ENCODE peak calls at places on chromosomes 1 and 21, in ten cellular contexts. R, P, O, Y, B, I, E, G, D and F are unnamed samples.
A peak's percentile ranks its signal among the peaks of the same experiment; 100 is the strongest.

GRCh38 chr1:246773213-246773641 is 49.0 kb downstream of the SCCPDH start:
- DNase-seq in R (no peak), O (no peak), G (no peak), Y (no peak), I (no peak), B (no peak), P (no peak), D (no peak), E (no peak), F (no peak)

GRCh38 chr1:39195166-39196111 is 9.1 kb upstream of the MACF1 start:
- DNase-seq in I (no peak), R (no peak), B (no peak), O (no peak), G (no peak), D (peak; percentile 84), P (no peak), E (no peak), Y (no peak), F (no peak)

GRCh38 chr1:84363019-84363418 is 35.3 kb upstream of the DNASE2B start:
- DNase-seq in G (no peak), O (no peak), R (no peak), P (no peak), Y (peak; percentile 2), B (no peak), E (no peak), I (no peak), D (no peak), F (no peak)

GRCh38 chr1:77565321-77565720 is 117.1 kb downstream of the ZZZ3 start:
- DNase-seq in B (no peak), Y (no peak), P (no peak), O (no peak), I (no peak), E (no peak), G (no peak), R (no peak), D (no peak), F (no peak)

GRCh38 chr1:227729144-227729880 is 5.8 kb downstream of the JMJD4 start:
- DNase-seq in G (no peak), B (no peak), O (no peak), E (peak; percentile 19), P (no peak), Y (no peak), I (no peak), D (peak; percentile 11), R (no peak), F (no peak)

GRCh38 chr1:60842294-60842693 is 240.1 kb upstream of the NFIA start:
- DNase-seq in E (no peak), Y (no peak), R (no peak), I (no peak), D (no peak), P (no peak), G (no peak), O (no peak), B (no peak), F (no peak)

GRCh38 chr1:91201174-91201573 is 179.3 kb upstream of the ZNF644 start:
- DNase-seq in G (no peak), D (no peak), R (no peak), E (no peak), Y (no peak), B (no peak), I (no peak), P (no peak), O (no peak), F (no peak)

GRCh38 chr1:200483491-200484143 is 73.8 kb upstream of the ZNF281 start:
- DNase-seq in Y (no peak), R (no peak), D (peak; percentile 99), B (peak; percentile 26), P (peak; percentile 97), I (peak; percentile 97), O (peak; percentile 50), G (no peak), E (peak; percentile 83), F (no peak)

GRCh38 chr1:226419284-226419683 is 11.4 kb upstream of the PARP1 start:
- DNase-seq in Y (no peak), G (no peak), P (no peak), R (no peak), E (no peak), I (no peak), B (no peak), D (no peak), O (no peak), F (no peak)

GRCh38 chr1:104195395-104195794 is 445.7 kb downstream of the AMY1C start:
- DNase-seq in G (no peak), I (peak; percentile 13), D (peak; percentile 28), B (no peak), R (no peak), O (no peak), P (no peak), E (peak; percentile 3), Y (no peak), F (no peak)

GRCh38 chr1:181189691-181190361 is 101.3 kb downstream of the IER5 start:
- DNase-seq in P (peak; percentile 11), Y (peak; percentile 42), I (peak; percentile 44), O (no peak), R (peak; percentile 62), D (peak; percentile 40), G (peak; percentile 64), E (peak; percentile 89), B (peak; percentile 69), F (no peak)

GRCh38 chr1:78214334-78214733 is 168.6 kb downstream of the GIPC2 start:
- DNase-seq in O (no peak), B (no peak), R (no peak), G (no peak), I (no peak), D (no peak), E (no peak), P (no peak), Y (no peak), F (no peak)

GRCh38 chr21:14523234-14523633 is 22.9 kb downstream of the SAMSN1 start:
- DNase-seq in P (no peak), O (peak; percentile 49), I (no peak), E (no peak), B (no peak), Y (no peak), R (no peak), D (peak; percentile 7), G (no peak), F (peak; percentile 44)

GRCh38 chr1:59678065-59678808 is 136.5 kb upstream of the HOOK1 start:
- DNase-seq in D (no peak), B (no peak), Y (no peak), I (no peak), R (no peak), P (no peak), E (no peak), O (no peak), G (no peak), F (no peak)

GRCh38 chr1:1596493-1597274 is 3.3 kb downstream of the FNDC10 start:
- DNase-seq in D (no peak), G (no peak), E (no peak), Y (no peak), R (no peak), I (no peak), P (no peak), O (no peak), B (no peak), F (no peak)

GRCh38 chr1:46595127-46595526 is 8.9 kb downstream of the MKNK1 start:
- DNase-seq in O (peak; percentile 79), I (no peak), Y (no peak), E (no peak), P (peak; percentile 62), G (peak; percentile 27), D (no peak), B (no peak), R (no peak), F (peak; percentile 20)

GRCh38 chr21:14308234-14308633 is 74.7 kb downstream of the HSPA13 start:
- DNase-seq in D (no peak), Y (no peak), R (no peak), G (no peak), B (no peak), I (no peak), E (no peak), P (no peak), O (no peak), F (peak; percentile 41)

GRCh38 chr1:54663723-54664122 is 22.1 kb downstream of the MROH7 start:
- DNase-seq in Y (no peak), D (no peak), E (no peak), P (no peak), B (no peak), I (no peak), O (no peak), R (no peak), G (no peak), F (no peak)

GRCh38 chr1:155026588-155026987 is 7.0 kb downstream of the DCST2 start:
- DNase-seq in I (no peak), E (peak; percentile 62), G (no peak), R (no peak), D (peak; percentile 83), O (no peak), Y (no peak), B (no peak), P (no peak), F (no peak)

GRCh38 chr1:223845810-223846667 is at the start of gene TP53BP2:
- DNase-seq in E (peak; percentile 96), I (peak; percentile 86), Y (peak; percentile 85), P (peak; percentile 76), B (peak; percentile 79), O (peak; percentile 90), R (peak; percentile 63), D (peak; percentile 85), G (peak; percentile 87), F (peak; percentile 74)